ENCODE peak calls at places on chromosomes 6 and 20, in nine cellular contexts. G is heart left ventricle, M is PC-9, A is esophagus muscularis mucosa, N is foreskin fibroblast, X is SK-N-SH, V is cardiac muscle cell, S is Peyer's patch, O is K562. C is an unnamed sample.

GRCh38 chr6:81145506-81145905 is 607.0 kb downstream of the TENT5A start:
- DNase-seq in G (no peak), M (no peak), A (no peak), N (peak), X (no peak), V (no peak), S (no peak), O (no peak), C (no peak)

GRCh38 chr20:4300401-4300800 is 285.0 kb upstream of the RNF24 start:
- DNase-seq in G (no peak), M (no peak), A (no peak), N (no peak), X (no peak), V (no peak), S (no peak), O (no peak), C (no peak)

GRCh38 chr20:34042286-34042685 is 48.6 kb downstream of the RALY start:
- DNase-seq in G (peak), M (no peak), A (no peak), N (no peak), X (no peak), V (peak), S (no peak), O (no peak), C (no peak)

GRCh38 chr6:114514153-114514552 is 171.3 kb upstream of the HS3ST5 start:
- DNase-seq in G (no peak), M (no peak), A (no peak), N (no peak), X (no peak), V (no peak), S (no peak), O (no peak), C (no peak)

GRCh38 chr6:31356946-31357466 is at the start of gene HLA-B:
- DNase-seq in G (peak), M (peak), A (peak), N (peak), X (peak), V (peak), S (peak), O (no peak), C (peak)

GRCh38 chr6:154399097-154399496 is 42.5 kb upstream of the IPCEF1 start:
- DNase-seq in G (no peak), M (no peak), A (no peak), N (peak), X (no peak), V (no peak), S (no peak), O (no peak), C (no peak)

GRCh38 chr20:49851991-49852390 is 39.4 kb downstream of the SLC9A8 start:
- DNase-seq in G (no peak), M (no peak), A (no peak), N (no peak), X (peak), V (no peak), S (no peak), O (no peak), C (no peak)

GRCh38 chr20:46169245-46170171 is 51.4 kb downstream of the CD40 start:
- DNase-seq in G (no peak), M (no peak), A (no peak), N (no peak), X (peak), V (peak), S (no peak), O (no peak), C (no peak)

GRCh38 chr6:131754715-131755567 is 44.1 kb upstream of the CTAGE9 start:
- DNase-seq in G (peak), M (no peak), A (no peak), N (peak), X (no peak), V (no peak), S (no peak), O (no peak), C (no peak)

GRCh38 chr20:51338692-51339440 is 203.7 kb downstream of the NFATC2 start:
- DNase-seq in G (no peak), M (no peak), A (no peak), N (no peak), X (no peak), V (no peak), S (no peak), O (peak), C (no peak)

GRCh38 chr6:149182262-149182661 is 135.2 kb upstream of the TAB2 start:
- DNase-seq in G (no peak), M (no peak), A (peak), N (no peak), X (no peak), V (no peak), S (no peak), O (no peak), C (no peak)

GRCh38 chr6:131132360-131132759 is 2.9 kb upstream of the AKAP7 start:
- DNase-seq in G (no peak), M (no peak), A (no peak), N (no peak), X (no peak), V (no peak), S (no peak), O (no peak), C (no peak)

GRCh38 chr20:23773127-23773526 is 22.4 kb upstream of the CST1 start:
- DNase-seq in G (no peak), M (no peak), A (peak), N (no peak), X (no peak), V (no peak), S (no peak), O (no peak), C (no peak)

GRCh38 chr20:11092151-11092550 is 418.4 kb upstream of the JAG1 start:
- DNase-seq in G (no peak), M (no peak), A (no peak), N (peak), X (no peak), V (no peak), S (no peak), O (no peak), C (no peak)

GRCh38 chr6:146017672-146018071 is 11.2 kb upstream of the GRM1 start:
- DNase-seq in G (no peak), M (no peak), A (no peak), N (peak), X (no peak), V (no peak), S (no peak), O (no peak), C (no peak)

GRCh38 chr20:39038495-39038894 is 76.4 kb downstream of the DHX35 start:
- DNase-seq in G (no peak), M (no peak), A (no peak), N (no peak), X (no peak), V (no peak), S (no peak), O (no peak), C (no peak)

GRCh38 chr6:5728726-5729434 is 277.8 kb downstream of the NRN1 start:
- DNase-seq in G (no peak), M (peak), A (no peak), N (peak), X (no peak), V (no peak), S (no peak), O (no peak), C (no peak)

GRCh38 chr6:135211306-135211702 is 30.2 kb downstream of the MYB start:
- DNase-seq in G (no peak), M (no peak), A (no peak), N (no peak), X (no peak), V (no peak), S (no peak), O (no peak), C (no peak)

GRCh38 chr6:151716446-151717047 is 90.9 kb upstream of the ESR1 start:
- DNase-seq in G (no peak), M (peak), A (no peak), N (peak), X (no peak), V (peak), S (no peak), O (no peak), C (no peak)

GRCh38 chr6:36777806-36778205 is 61.4 kb downstream of the CPNE5 start:
- DNase-seq in G (no peak), M (no peak), A (no peak), N (no peak), X (no peak), V (no peak), S (no peak), O (no peak), C (no peak)

GRCh38 chr6:137240168-137240567 is 21.0 kb upstream of the IFNGR1 start:
- DNase-seq in G (no peak), M (no peak), A (peak), N (peak), X (no peak), V (no peak), S (no peak), O (no peak), C (peak)

GRCh38 chr6:4059115-4059777 is 19.7 kb downstream of the FAM217A start:
- DNase-seq in G (no peak), M (peak), A (no peak), N (peak), X (no peak), V (no peak), S (no peak), O (peak), C (no peak)

GRCh38 chr6:106141441-106142237 is 55.5 kb downstream of the PRDM1 start:
- DNase-seq in G (no peak), M (no peak), A (no peak), N (no peak), X (no peak), V (peak), S (peak), O (no peak), C (no peak)

GRCh38 chr6:170160628-170161611 is 130.0 kb downstream of the DLL1 start:
- DNase-seq in G (no peak), M (no peak), A (no peak), N (no peak), X (no peak), V (no peak), S (no peak), O (no peak), C (no peak)

GRCh38 chr6:56450376-56450775 is 192.3 kb downstream of the DST start:
- DNase-seq in G (no peak), M (no peak), A (no peak), N (no peak), X (no peak), V (no peak), S (no peak), O (no peak), C (no peak)

GRCh38 chr6:54993294-54993693 is 146.7 kb downstream of the FAM83B start:
- DNase-seq in G (no peak), M (no peak), A (no peak), N (no peak), X (no peak), V (no peak), S (no peak), O (no peak), C (no peak)

GRCh38 chr6:31614674-31615578 is at the start of gene AIF1:
- DNase-seq in G (no peak), M (no peak), A (no peak), N (no peak), X (no peak), V (no peak), S (no peak), O (no peak), C (no peak)

GRCh38 chr6:141077355-141078333 is 1055.1 kb upstream of the GJE1 start:
- DNase-seq in G (no peak), M (peak), A (no peak), N (peak), X (peak), V (peak), S (no peak), O (no peak), C (no peak)

GRCh38 chr20:42018979-42019378 is 400.8 kb upstream of the CHD6 start:
- DNase-seq in G (no peak), M (no peak), A (peak), N (no peak), X (no peak), V (no peak), S (no peak), O (no peak), C (no peak)

GRCh38 chr20:34703573-34704176 is 469 bp upstream of the TP53INP2 start:
- DNase-seq in G (peak), M (peak), A (no peak), N (peak), X (peak), V (peak), S (peak), O (peak), C (no peak)

GRCh38 chr6:41100871-41101287 is 28.1 kb downstream of the NFYA start:
- DNase-seq in G (peak), M (no peak), A (no peak), N (no peak), X (no peak), V (peak), S (no peak), O (no peak), C (peak)

GRCh38 chr6:47832386-47833080 is 50.7 kb downstream of the OPN5 start:
- DNase-seq in G (no peak), M (no peak), A (no peak), N (no peak), X (no peak), V (no peak), S (no peak), O (no peak), C (no peak)

DNA sequence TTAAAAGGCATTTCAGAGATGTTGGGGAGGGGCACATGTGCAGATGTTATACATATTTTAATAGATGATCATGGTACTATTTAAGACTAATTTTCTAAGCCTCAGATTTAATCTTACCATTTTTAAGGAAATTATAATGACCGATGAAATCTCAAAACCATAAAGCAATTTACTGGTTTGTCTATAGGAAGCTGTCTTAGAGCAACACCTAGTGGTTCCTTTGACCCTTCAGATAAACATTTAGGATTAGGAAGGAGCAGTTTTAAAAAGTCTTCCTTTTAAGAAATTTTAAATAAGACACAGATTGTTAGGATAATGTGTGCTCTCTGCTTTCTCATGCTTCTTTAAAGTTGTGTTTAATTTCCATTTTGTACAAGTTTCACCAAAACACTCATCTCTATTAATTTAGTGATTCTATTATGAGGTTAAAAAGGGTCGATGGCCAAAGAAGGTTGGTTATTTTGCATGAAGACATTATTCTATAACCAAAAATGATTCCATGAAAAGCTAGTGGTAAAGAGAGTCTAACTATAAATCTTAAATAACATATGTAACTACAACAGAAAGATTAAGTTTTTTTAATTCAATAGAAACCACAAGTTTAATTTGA is 376.4 kb downstream of the HACE1 start:
- DNase-seq in G (no peak), M (no peak), A (no peak), N (peak), X (peak), V (peak), S (no peak), O (no peak), C (no peak)
- TF ChIP-seq CTCF in G (peak), M (peak), A (no peak), N (no peak), X (peak), V (peak), S (no peak), O (no peak), C (no peak)

GRCh38 chr6:42403415-42403814 is 48.3 kb downstream of the TRERF1 start:
- DNase-seq in G (no peak), M (peak), A (no peak), N (peak), X (no peak), V (no peak), S (no peak), O (no peak), C (no peak)
- TF ChIP-seq CTCF in G (no peak), M (no peak), A (no peak), N (peak), X (no peak), V (no peak), S (peak), O (peak), C (no peak)

GRCh38 chr6:70956451-70957283 is at the start of gene B3GAT2:
- DNase-seq in G (peak), M (no peak), A (no peak), N (peak), X (peak), V (peak), S (no peak), O (no peak), C (peak)
- TF ChIP-seq CTCF in G (no peak), M (no peak), A (no peak), N (no peak), X (no peak), V (no peak), S (no peak), O (no peak), C (no peak)

DNA sequence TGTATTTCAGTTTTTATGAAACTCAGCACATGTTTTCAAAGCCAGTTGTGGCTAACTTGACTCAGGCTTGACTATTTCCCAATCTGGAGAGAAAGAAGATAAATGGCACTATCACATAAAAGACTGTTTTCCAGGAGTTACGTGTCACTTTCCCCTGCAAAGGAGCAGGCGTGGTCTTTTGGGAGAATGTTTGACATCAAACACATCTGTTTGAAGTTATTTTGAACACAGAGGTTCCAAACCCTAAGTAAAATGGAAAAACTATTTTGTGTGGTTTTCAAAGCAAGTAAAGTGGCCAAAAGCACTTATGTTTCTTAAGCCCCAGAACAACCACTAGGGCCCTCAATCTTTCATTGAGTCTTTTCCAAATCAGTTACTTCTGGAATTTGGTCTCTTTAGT is 89.7 kb downstream of the FOXF2 start:
- DNase-seq in G (no peak), M (no peak), A (no peak), N (peak), X (no peak), V (no peak), S (no peak), O (no peak), C (no peak)
- TF ChIP-seq CTCF in G (no peak), M (no peak), A (no peak), N (peak), X (no peak), V (peak), S (no peak), O (no peak), C (no peak)

GRCh38 chr6:133033263-133033662 is 207.9 kb upstream of the EYA4 start:
- DNase-seq in G (no peak), M (no peak), A (no peak), N (no peak), X (no peak), V (no peak), S (no peak), O (no peak), C (no peak)
- TF ChIP-seq CTCF in G (no peak), M (no peak), A (no peak), N (no peak), X (no peak), V (no peak), S (no peak), O (no peak), C (no peak)

C was measured in spleen.